ENCODE peak calls at places on chromosome 3, in eight cellular contexts. X, S, Q, I, R, J, Z and E are unnamed samples.

GRCh38 chr3:151974067-151974466 is 100.6 kb downstream of the SUCNR1 start:
- DNase-seq in X (no peak), S (no peak), Q (no peak), I (no peak), R (no peak), J (no peak), Z (no peak), E (no peak)

GRCh38 chr3:183430325-183430957 is 2.0 kb upstream of the MCF2L2 start:
- DNase-seq in X (no peak), S (no peak), Q (peak), I (no peak), R (no peak), J (no peak), Z (no peak), E (no peak)

GRCh38 chr3:112132975-112133448 is at the start of gene GCSAM:
- DNase-seq in X (peak), S (peak), Q (peak), I (no peak), R (peak), J (no peak), Z (no peak), E (peak)

GRCh38 chr3:88809993-88810392 is 297.4 kb upstream of the EPHA3 start:
- DNase-seq in X (no peak), S (no peak), Q (no peak), I (no peak), R (no peak), J (no peak), Z (no peak), E (no peak)

GRCh38 chr3:78972617-78973301 is 795.0 kb downstream of the ROBO1 start:
- DNase-seq in X (no peak), S (no peak), Q (no peak), I (no peak), R (no peak), J (no peak), Z (no peak), E (no peak)

GRCh38 chr3:141738636-141739363 is 702 bp downstream of the RNF7 start:
- DNase-seq in X (peak), S (no peak), Q (peak), I (no peak), R (no peak), J (no peak), Z (no peak), E (no peak)

GRCh38 chr3:116939550-116939949 is 230.0 kb downstream of the TUSC7 start:
- DNase-seq in X (no peak), S (no peak), Q (no peak), I (no peak), R (no peak), J (no peak), Z (no peak), E (no peak)

GRCh38 chr3:150414273-150414672 is 6.2 kb downstream of the TSC22D2 start:
- DNase-seq in X (peak), S (no peak), Q (no peak), I (no peak), R (no peak), J (no peak), Z (no peak), E (peak)

GRCh38 chr3:69065318-69065964 is 13.3 kb upstream of the TMF1 start:
- DNase-seq in X (no peak), S (no peak), Q (peak), I (no peak), R (no peak), J (no peak), Z (no peak), E (no peak)

GRCh38 chr3:47496892-47497291 is 16.6 kb downstream of the ELP6 start:
- DNase-seq in X (no peak), S (no peak), Q (no peak), I (no peak), R (no peak), J (no peak), Z (no peak), E (no peak)

GRCh38 chr3:24264748-24265158 is 229.9 kb downstream of the THRB start:
- DNase-seq in X (peak), S (no peak), Q (no peak), I (no peak), R (no peak), J (no peak), Z (no peak), E (peak)

GRCh38 chr3:115885621-115886020 is 262.3 kb downstream of the GAP43 start:
- DNase-seq in X (peak), S (no peak), Q (no peak), I (peak), R (no peak), J (no peak), Z (no peak), E (no peak)

GRCh38 chr3:113638910-113639309 is 57.5 kb downstream of the USF3 start:
- DNase-seq in X (no peak), S (no peak), Q (no peak), I (no peak), R (no peak), J (peak), Z (no peak), E (no peak)

GRCh38 chr3:55091381-55092225 is 163.7 kb upstream of the LRTM1 start:
- DNase-seq in X (no peak), S (no peak), Q (no peak), I (no peak), R (no peak), J (no peak), Z (no peak), E (no peak)

GRCh38 chr3:153246805-153247204 is 84.8 kb downstream of the RAP2B start:
- DNase-seq in X (peak), S (no peak), Q (no peak), I (no peak), R (no peak), J (no peak), Z (no peak), E (no peak)

GRCh38 chr3:32340039-32340438 is 51.6 kb upstream of the CMTM7 start:
- DNase-seq in X (peak), S (no peak), Q (peak), I (peak), R (no peak), J (no peak), Z (no peak), E (peak)

GRCh38 chr3:146024260-146024659 is 136.7 kb downstream of the PLOD2 start:
- DNase-seq in X (no peak), S (no peak), Q (no peak), I (no peak), R (no peak), J (no peak), Z (no peak), E (no peak)

GRCh38 chr3:161406594-161407555 is 35.6 kb upstream of the SPTSSB start:
- DNase-seq in X (peak), S (no peak), Q (peak), I (no peak), R (no peak), J (no peak), Z (no peak), E (no peak)

GRCh38 chr3:13313813-13314212 is 106.3 kb downstream of the NUP210 start:
- DNase-seq in X (no peak), S (no peak), Q (no peak), I (no peak), R (no peak), J (no peak), Z (no peak), E (no peak)

GRCh38 chr3:108202834-108203233 is 19.4 kb downstream of the IFT57 start:
- DNase-seq in X (no peak), S (no peak), Q (no peak), I (no peak), R (no peak), J (no peak), Z (no peak), E (no peak)

GRCh38 chr3:117903226-117903625 is 1131.4 kb downstream of the IGSF11 start:
- DNase-seq in X (no peak), S (no peak), Q (no peak), I (no peak), R (no peak), J (no peak), Z (no peak), E (no peak)

GRCh38 chr3:148642616-148643015 is 55.1 kb upstream of the AGTR1 start:
- DNase-seq in X (peak), S (no peak), Q (no peak), I (no peak), R (no peak), J (no peak), Z (no peak), E (no peak)

GRCh38 chr3:112741956-112742355 is 101.0 kb upstream of the CCDC80 start:
- DNase-seq in X (no peak), S (no peak), Q (no peak), I (no peak), R (no peak), J (no peak), Z (no peak), E (no peak)

GRCh38 chr3:100063929-100064461 is 50.3 kb downstream of the FILIP1L start:
- DNase-seq in X (no peak), S (no peak), Q (no peak), I (no peak), R (no peak), J (no peak), Z (no peak), E (no peak)

GRCh38 chr3:58752168-58752567 is 85.6 kb upstream of the FAM3D start:
- DNase-seq in X (no peak), S (no peak), Q (no peak), I (no peak), R (no peak), J (no peak), Z (no peak), E (no peak)

GRCh38 chr3:98778383-98778782 is 15.2 kb downstream of the ST3GAL6 start:
- DNase-seq in X (peak), S (no peak), Q (no peak), I (no peak), R (peak), J (no peak), Z (no peak), E (no peak)

GRCh38 chr3:190840146-190840545 is 22.3 kb downstream of the GMNC start:
- DNase-seq in X (no peak), S (no peak), Q (no peak), I (peak), R (no peak), J (no peak), Z (no peak), E (no peak)

GRCh38 chr3:64806668-64807067 is 118.9 kb upstream of the ADAMTS9 start:
- DNase-seq in X (no peak), S (no peak), Q (no peak), I (no peak), R (no peak), J (no peak), Z (no peak), E (no peak)

GRCh38 chr3:105868450-105868744 is 415 bp downstream of the CBLB start:
- DNase-seq in X (no peak), S (peak), Q (no peak), I (peak), R (peak), J (no peak), Z (no peak), E (peak)